ENCODE peak calls at places on chromosomes 11 and 22, in ten cellular contexts. U is astrocyte of the spinal cord, P is lower leg skin, T is dorsolateral prefrontal cortex, D is PC-3, Q is endothelial cell, L is AG09319, G is tibial artery, K is progenitor cell of endocrine pancreas, C is pancreas. A is an unnamed sample.

GRCh38 chr22:32644252-32645100 is 157.0 kb upstream of the TIMP3 start:
- DNase-seq in U (peak), P (peak), T (no peak), D (no peak), Q (peak), L (no peak), G (peak), K (no peak), C (peak), A (no peak)

GRCh38 chr22:48908547-48908946 is 919.1 kb downstream of the BRD1 start:
- DNase-seq in U (no peak), P (no peak), T (no peak), D (no peak), Q (no peak), L (no peak), G (no peak), K (no peak), C (no peak), A (no peak)

GRCh38 chr11:96168623-96169022 is 174.4 kb downstream of the MAML2 start:
- DNase-seq in U (peak), P (peak), T (no peak), D (peak), Q (no peak), L (no peak), G (peak), K (no peak), C (peak), A (no peak)

GRCh38 chr11:111975076-111975806 is 38.1 kb downstream of the DIXDC1 start:
- DNase-seq in U (no peak), P (no peak), T (no peak), D (peak), Q (no peak), L (no peak), G (no peak), K (no peak), C (no peak), A (no peak)

GRCh38 chr11:117618273-117618672 is 178.7 kb downstream of the DSCAML1 start:
- DNase-seq in U (no peak), P (no peak), T (no peak), D (no peak), Q (no peak), L (no peak), G (no peak), K (no peak), C (no peak), A (no peak)

GRCh38 chr22:49152146-49152929 is 675.3 kb downstream of the BRD1 start:
- DNase-seq in U (no peak), P (no peak), T (no peak), D (no peak), Q (no peak), L (no peak), G (no peak), K (no peak), C (no peak), A (no peak)

GRCh38 chr11:90639687-90640086 is 416.8 kb upstream of the CHORDC1 start:
- DNase-seq in U (peak), P (no peak), T (no peak), D (peak), Q (no peak), L (no peak), G (no peak), K (no peak), C (no peak), A (no peak)

GRCh38 chr11:62806611-62807121 is 1.4 kb upstream of the NXF1 start:
- DNase-seq in U (peak), P (peak), T (no peak), D (no peak), Q (no peak), L (no peak), G (peak), K (no peak), C (no peak), A (no peak)

GRCh38 chr11:57568330-57568766 is 876 bp upstream of the UBE2L6 start:
- DNase-seq in U (peak), P (peak), T (no peak), D (peak), Q (no peak), L (peak), G (peak), K (no peak), C (no peak), A (no peak)

GRCh38 chr22:25447067-25447688 is 117.3 kb upstream of the GRK3 start:
- DNase-seq in U (no peak), P (no peak), T (no peak), D (no peak), Q (no peak), L (no peak), G (no peak), K (no peak), C (no peak), A (no peak)

GRCh38 chr11:113160652-113161051 is 153.7 kb upstream of the TTC12 start:
- DNase-seq in U (no peak), P (no peak), T (no peak), D (no peak), Q (no peak), L (no peak), G (no peak), K (no peak), C (no peak), A (no peak)

GRCh38 chr22:25569983-25570382 is 5.5 kb downstream of the GRK3 start:
- DNase-seq in U (no peak), P (no peak), T (no peak), D (no peak), Q (no peak), L (no peak), G (no peak), K (no peak), C (no peak), A (no peak)

GRCh38 chr11:9756878-9757277 is 93.0 kb downstream of the SWAP70 start:
- DNase-seq in U (no peak), P (no peak), T (no peak), D (no peak), Q (no peak), L (no peak), G (no peak), K (no peak), C (no peak), A (no peak)

GRCh38 chr11:126282361-126282741 is 542 bp upstream of the TIRAP start:
- DNase-seq in U (peak), P (peak), T (no peak), D (peak), Q (peak), L (no peak), G (peak), K (peak), C (peak), A (peak)

GRCh38 chr11:47541070-47541469 is 11.9 kb downstream of the CELF1 start:
- DNase-seq in U (no peak), P (no peak), T (no peak), D (no peak), Q (no peak), L (no peak), G (no peak), K (no peak), C (no peak), A (no peak)

GRCh38 chr11:111870522-111870886 is 877 bp downstream of the ALG9 start:
- DNase-seq in U (no peak), P (no peak), T (no peak), D (no peak), Q (no peak), L (no peak), G (no peak), K (no peak), C (no peak), A (no peak)

GRCh38 chr22:17672417-17672991 is 33.9 kb downstream of the BCL2L13 start:
- DNase-seq in U (no peak), P (no peak), T (no peak), D (peak), Q (no peak), L (peak), G (no peak), K (no peak), C (no peak), A (no peak)

GRCh38 chr11:44427432-44427831 is 117.5 kb upstream of the ALX4 start:
- DNase-seq in U (no peak), P (no peak), T (no peak), D (peak), Q (no peak), L (no peak), G (no peak), K (no peak), C (no peak), A (no peak)

GRCh38 chr11:130340671-130341319 is 26.1 kb upstream of the ZBTB44 start:
- DNase-seq in U (no peak), P (no peak), T (no peak), D (no peak), Q (no peak), L (no peak), G (no peak), K (no peak), C (no peak), A (no peak)

GRCh38 chr11:61949169-61950034 is 749 bp upstream of the BEST1 start:
- DNase-seq in U (peak), P (peak), T (peak), D (no peak), Q (no peak), L (peak), G (peak), K (no peak), C (peak), A (peak)

GRCh38 chr22:50271519-50271970 is 1.4 kb upstream of the MAPK11 start:
- DNase-seq in U (peak), P (no peak), T (no peak), D (peak), Q (peak), L (no peak), G (no peak), K (no peak), C (no peak), A (peak)

GRCh38 chr11:76793391-76793811 is 10.2 kb downstream of the TSKU start:
- DNase-seq in U (peak), P (no peak), T (no peak), D (no peak), Q (no peak), L (no peak), G (no peak), K (no peak), C (no peak), A (no peak)

GRCh38 chr22:26286091-26286780 is 117.0 kb downstream of the SEZ6L start:
- DNase-seq in U (no peak), P (no peak), T (no peak), D (no peak), Q (no peak), L (no peak), G (no peak), K (no peak), C (no peak), A (no peak)

GRCh38 chr11:128830290-128830813 is 36.7 kb downstream of the KCNJ1 start:
- DNase-seq in U (no peak), P (no peak), T (no peak), D (no peak), Q (no peak), L (no peak), G (no peak), K (no peak), C (no peak), A (no peak)

GRCh38 chr22:25023879-25024278 is 71.4 kb downstream of the KIAA1671 start:
- DNase-seq in U (no peak), P (no peak), T (no peak), D (no peak), Q (no peak), L (no peak), G (no peak), K (no peak), C (no peak), A (no peak)

GRCh38 chr11:66686100-66686785 is 8.6 kb upstream of the RBM4B start:
- DNase-seq in U (no peak), P (no peak), T (no peak), D (no peak), Q (no peak), L (no peak), G (no peak), K (no peak), C (no peak), A (no peak)

GRCh38 chr11:101880208-101880607 is 34.6 kb upstream of the CEP126 start:
- DNase-seq in U (peak), P (no peak), T (no peak), D (peak), Q (no peak), L (no peak), G (no peak), K (no peak), C (no peak), A (no peak)

GRCh38 chr11:27861706-27862430 is 161.6 kb upstream of the BDNF start:
- DNase-seq in U (peak), P (no peak), T (no peak), D (peak), Q (no peak), L (peak), G (no peak), K (no peak), C (no peak), A (no peak)

GRCh38 chr11:47981667-47982404 is 1.5 kb downstream of the PTPRJ start:
- DNase-seq in U (no peak), P (no peak), T (no peak), D (no peak), Q (no peak), L (no peak), G (no peak), K (no peak), C (no peak), A (peak)

GRCh38 chr11:122656073-122656630 is 630 bp downstream of the UBASH3B start:
- DNase-seq in U (peak), P (no peak), T (no peak), D (peak), Q (peak), L (no peak), G (peak), K (no peak), C (peak), A (peak)

GRCh38 chr11:114774599-114775365 is 96.5 kb downstream of the NXPE2 start:
- DNase-seq in U (peak), P (no peak), T (peak), D (peak), Q (peak), L (no peak), G (no peak), K (peak), C (no peak), A (no peak)

GRCh38 chr11:12372111-12372510 is 5.3 kb upstream of the PARVA start:
- DNase-seq in U (no peak), P (no peak), T (no peak), D (no peak), Q (no peak), L (no peak), G (no peak), K (no peak), C (no peak), A (no peak)

GRCh38 chr11:69435161-69435990 is 46.1 kb upstream of the LINC01488 start:
- DNase-seq in U (no peak), P (no peak), T (peak), D (no peak), Q (no peak), L (no peak), G (no peak), K (no peak), C (no peak), A (no peak)

GRCh38 chr11:106457727-106458126 is 380.3 kb downstream of the AASDHPPT start:
- DNase-seq in U (peak), P (no peak), T (no peak), D (peak), Q (no peak), L (no peak), G (no peak), K (no peak), C (no peak), A (no peak)

GRCh38 chr22:32745251-32745995 is 56.1 kb upstream of the TIMP3 start:
- DNase-seq in U (peak), P (peak), T (no peak), D (peak), Q (peak), L (no peak), G (peak), K (no peak), C (no peak), A (no peak)

GRCh38 chr11:77267910-77268309 is 33.6 kb downstream of the GDPD4 start:
- DNase-seq in U (peak), P (no peak), T (no peak), D (no peak), Q (no peak), L (no peak), G (no peak), K (no peak), C (no peak), A (no peak)

GRCh38 chr22:34019190-34019845 is 99.0 kb upstream of the LARGE1 start:
- DNase-seq in U (no peak), P (no peak), T (no peak), D (no peak), Q (no peak), L (no peak), G (no peak), K (no peak), C (no peak), A (no peak)
- TF ChIP-seq CTCF in U (no peak), P (no peak), T (no peak), D (no peak), Q (no peak), L (no peak), G (no peak), K (no peak), C (no peak), A (no peak)

DNA sequence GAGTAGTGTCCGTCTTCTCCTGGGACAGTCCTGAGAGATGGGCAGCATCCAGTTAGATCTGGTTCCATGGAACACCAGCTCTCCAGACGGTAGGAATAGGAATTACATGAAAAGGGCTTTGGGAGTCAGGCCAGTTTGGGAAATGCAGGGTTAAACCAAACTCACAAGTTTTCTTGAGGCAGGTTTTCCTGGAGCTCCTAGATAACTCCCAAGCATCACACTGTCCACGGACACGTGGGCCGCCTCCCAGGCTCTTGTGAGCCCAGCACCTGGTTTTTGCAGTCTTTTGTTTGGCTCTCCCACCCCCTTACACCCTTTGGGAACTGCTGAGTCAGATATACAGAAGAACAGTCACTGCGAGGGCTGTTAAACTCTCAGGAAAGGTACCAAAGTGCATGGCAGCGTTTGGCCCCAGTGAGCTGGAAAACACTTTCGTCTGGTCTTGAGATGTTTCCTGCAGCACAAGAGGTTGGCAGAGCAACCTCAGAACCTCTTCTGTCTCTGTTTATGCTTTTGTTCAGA is 90.0 kb downstream of the BCR start:
- DNase-seq in U (no peak), P (no peak), T (no peak), D (no peak), Q (no peak), L (no peak), G (no peak), K (no peak), C (no peak), A (no peak)
- TF ChIP-seq CTCF in U (peak), P (no peak), T (no peak), D (no peak), Q (no peak), L (no peak), G (no peak), K (peak), C (no peak), A (no peak)

DNA sequence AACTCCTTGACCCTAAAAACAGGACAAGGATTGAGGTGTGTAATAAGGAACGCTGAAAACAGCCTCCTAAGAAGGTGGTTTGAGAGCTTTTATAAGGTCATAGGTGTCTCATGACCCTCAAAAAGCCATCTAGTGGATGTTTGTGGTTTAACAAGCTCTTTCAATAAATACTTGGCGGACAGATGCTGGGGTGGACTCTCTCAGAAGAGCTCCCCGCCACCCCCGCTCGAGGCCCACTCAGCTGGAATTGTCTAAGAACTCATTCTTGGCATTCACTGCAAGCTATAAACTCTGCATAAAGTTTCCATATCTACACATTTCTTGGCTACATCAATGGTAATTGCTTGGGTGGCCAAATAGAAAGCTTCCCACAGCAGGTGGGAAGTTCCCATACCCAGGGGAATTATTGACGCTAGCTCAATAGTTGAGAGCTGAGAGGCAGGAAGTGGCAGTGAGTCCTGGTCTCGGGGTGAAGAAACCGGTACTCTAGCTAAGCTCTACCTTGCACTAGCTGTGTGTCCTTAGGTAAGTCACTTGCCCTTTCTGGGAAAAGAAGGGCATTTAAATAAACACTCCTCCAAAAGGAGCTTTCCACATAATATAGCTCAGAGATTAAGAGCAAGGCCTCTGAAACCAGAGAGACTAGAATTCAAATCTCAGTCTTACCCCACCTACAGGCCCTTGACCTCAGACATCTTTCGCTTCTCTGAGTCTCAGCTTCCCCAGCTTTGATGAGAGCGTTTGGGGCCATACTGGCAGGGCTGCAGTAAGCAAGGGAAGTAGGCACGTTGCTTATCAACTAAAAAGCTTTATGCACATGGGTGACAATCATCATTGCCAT is 6.4 kb downstream of the MS4A15 start:
- DNase-seq in U (no peak), P (no peak), T (no peak), D (peak), Q (no peak), L (no peak), G (peak), K (no peak), C (peak), A (no peak)
- TF ChIP-seq CTCF in U (no peak), P (no peak), T (no peak), D (peak), Q (peak), L (no peak), G (no peak), K (peak), C (peak), A (no peak)

GRCh38 chr11:455566-456147 is 5.6 kb downstream of the PTDSS2 start:
- DNase-seq in U (no peak), P (no peak), T (no peak), D (no peak), Q (no peak), L (no peak), G (no peak), K (no peak), C (no peak), A (peak)
- TF ChIP-seq CTCF in U (no peak), P (no peak), T (no peak), D (no peak), Q (no peak), L (no peak), G (no peak), K (no peak), C (no peak), A (no peak)

GRCh38 chr22:36773935-36774334 is 2.0 kb downstream of the IFT27 start:
- DNase-seq in U (peak), P (no peak), T (no peak), D (peak), Q (no peak), L (no peak), G (no peak), K (no peak), C (no peak), A (no peak)
- TF ChIP-seq CTCF in U (peak), P (no peak), T (peak), D (peak), Q (peak), L (peak), G (peak), K (peak), C (peak), A (no peak)

GRCh38 chr11:124899376-124900145 is 1.9 kb upstream of the ROBO4 start:
- DNase-seq in U (peak), P (no peak), T (no peak), D (peak), Q (no peak), L (no peak), G (no peak), K (no peak), C (no peak), A (no peak)
- TF ChIP-seq CTCF in U (peak), P (no peak), T (no peak), D (peak), Q (no peak), L (no peak), G (no peak), K (no peak), C (no peak), A (no peak)

DNA sequence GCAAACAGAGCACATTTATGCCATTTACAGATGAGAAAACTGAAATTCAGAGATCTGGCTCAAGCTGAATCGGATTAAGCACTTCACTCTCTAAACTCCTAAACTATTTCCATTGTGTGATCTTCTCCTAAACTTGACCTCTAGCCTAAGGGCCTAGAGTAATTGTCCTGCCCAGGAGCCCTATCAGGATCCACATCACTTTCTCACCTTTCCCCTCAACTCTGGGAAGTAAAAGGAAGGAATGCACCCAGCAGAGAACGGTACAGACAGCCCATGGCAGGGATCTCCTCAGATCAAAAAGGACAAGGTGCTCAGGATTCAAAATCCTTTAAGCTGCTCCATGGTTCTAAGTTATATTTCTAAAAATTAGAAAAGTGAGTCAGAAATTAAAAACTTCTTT is 102.7 kb downstream of the ABTB2 start:
- DNase-seq in U (no peak), P (no peak), T (no peak), D (no peak), Q (no peak), L (no peak), G (no peak), K (no peak), C (no peak), A (no peak)
- TF ChIP-seq CTCF in U (no peak), P (no peak), T (no peak), D (no peak), Q (no peak), L (no peak), G (no peak), K (no peak), C (no peak), A (no peak)

GRCh38 chr11:73252577-73253191 is 19.5 kb upstream of the P2RY6 start:
- DNase-seq in U (no peak), P (no peak), T (no peak), D (peak), Q (no peak), L (no peak), G (no peak), K (no peak), C (no peak), A (no peak)
- TF ChIP-seq CTCF in U (no peak), P (no peak), T (no peak), D (peak), Q (peak), L (no peak), G (no peak), K (peak), C (no peak), A (no peak)

A was measured in left lung.